ENCODE peak calls at places on chromosome X, in four cellular contexts. One of them, this sample, is unnamed.

GRCh38 chrX:16807548-16807947 is 21.3 kb downstream of the TXLNG start:
- DNase-seq in transverse colon: no peak
- DNase-seq in adrenal gland: no peak
- DNase-seq in dorsolateral prefrontal cortex: no peak
- DNase-seq in this sample: no peak

GRCh38 chrX:154370300-154370881 is 4.0 kb downstream of the FLNA start:
- DNase-seq in transverse colon: no peak
- DNase-seq in adrenal gland: peak; percentile 27
- DNase-seq in dorsolateral prefrontal cortex: no peak
- DNase-seq in this sample: no peak

GRCh38 chrX:153554519-153555167 is 37.2 kb downstream of the ATP2B3 start:
- DNase-seq in transverse colon: peak; percentile 69
- DNase-seq in adrenal gland: peak; percentile 78
- DNase-seq in dorsolateral prefrontal cortex: peak; percentile 82
- DNase-seq in this sample: peak; percentile 63

GRCh38 chrX:7706032-7706431 is 136.9 kb upstream of the VCX start:
- DNase-seq in transverse colon: no peak
- DNase-seq in adrenal gland: no peak
- DNase-seq in dorsolateral prefrontal cortex: no peak
- DNase-seq in this sample: no peak

GRCh38 chrX:77945910-77946309 is 23.5 kb downstream of the PGAM4 start:
- DNase-seq in transverse colon: no peak
- DNase-seq in adrenal gland: peak; percentile 17
- DNase-seq in dorsolateral prefrontal cortex: no peak
- DNase-seq in this sample: no peak

GRCh38 chrX:18707442-18708049 is at the start of gene PPEF1:
- DNase-seq in transverse colon: no peak
- DNase-seq in adrenal gland: no peak
- DNase-seq in dorsolateral prefrontal cortex: no peak
- DNase-seq in this sample: no peak

GRCh38 chrX:107429090-107429489 is 20.4 kb upstream of the FRMPD3 start:
- DNase-seq in transverse colon: peak; percentile 34
- DNase-seq in adrenal gland: peak; percentile 33
- DNase-seq in dorsolateral prefrontal cortex: no peak
- DNase-seq in this sample: no peak

GRCh38 chrX:13761606-13762005 is 27.1 kb downstream of the OFD1 start:
- DNase-seq in transverse colon: no peak
- DNase-seq in adrenal gland: no peak
- DNase-seq in dorsolateral prefrontal cortex: no peak
- DNase-seq in this sample: no peak

GRCh38 chrX:108439434-108439883 is at the start of gene COL4A5:
- DNase-seq in transverse colon: peak; percentile 16
- DNase-seq in adrenal gland: peak; percentile 55
- DNase-seq in dorsolateral prefrontal cortex: no peak
- DNase-seq in this sample: peak; percentile 2

GRCh38 chrX:148784137-148784536 is 283.7 kb downstream of the AFF2 start:
- DNase-seq in transverse colon: no peak
- DNase-seq in adrenal gland: no peak
- DNase-seq in dorsolateral prefrontal cortex: no peak
- DNase-seq in this sample: no peak

GRCh38 chrX:124842205-124842604 is 477.5 kb upstream of the TEX13C start:
- DNase-seq in transverse colon: no peak
- DNase-seq in adrenal gland: no peak
- DNase-seq in dorsolateral prefrontal cortex: no peak
- DNase-seq in this sample: no peak

GRCh38 chrX:116462843-116463242 is at the start of gene CT83:
- DNase-seq in transverse colon: no peak
- DNase-seq in adrenal gland: no peak
- DNase-seq in dorsolateral prefrontal cortex: no peak
- DNase-seq in this sample: no peak

GRCh38 chrX:44667771-44668170 is 125.1 kb upstream of the FUNDC1 start:
- DNase-seq in transverse colon: no peak
- DNase-seq in adrenal gland: no peak
- DNase-seq in dorsolateral prefrontal cortex: no peak
- DNase-seq in this sample: no peak

GRCh38 chrX:48927736-48928382 is 9.0 kb upstream of the PIM2 start:
- DNase-seq in transverse colon: no peak
- DNase-seq in adrenal gland: no peak
- DNase-seq in dorsolateral prefrontal cortex: no peak
- DNase-seq in this sample: no peak

GRCh38 chrX:118594697-118595420 is 99.2 kb downstream of the DOCK11 start:
- DNase-seq in transverse colon: no peak
- DNase-seq in adrenal gland: no peak
- DNase-seq in dorsolateral prefrontal cortex: no peak
- DNase-seq in this sample: no peak

GRCh38 chrX:92247076-92247475 is 467.9 kb downstream of the PCDH11X start:
- DNase-seq in transverse colon: no peak
- DNase-seq in adrenal gland: no peak
- DNase-seq in dorsolateral prefrontal cortex: no peak
- DNase-seq in this sample: no peak

GRCh38 chrX:84182521-84182920 is 5.5 kb downstream of the RPS6KA6 start:
- DNase-seq in transverse colon: peak; percentile 29
- DNase-seq in adrenal gland: no peak
- DNase-seq in dorsolateral prefrontal cortex: no peak
- DNase-seq in this sample: no peak

GRCh38 chrX:152912641-152913040 is 14.8 kb downstream of the ZNF185 start:
- DNase-seq in transverse colon: no peak
- DNase-seq in adrenal gland: no peak
- DNase-seq in dorsolateral prefrontal cortex: no peak
- DNase-seq in this sample: no peak

GRCh38 chrX:3360881-3361280 is 14.4 kb upstream of the MXRA5 start:
- DNase-seq in transverse colon: no peak
- DNase-seq in adrenal gland: no peak
- DNase-seq in dorsolateral prefrontal cortex: no peak
- DNase-seq in this sample: no peak

GRCh38 chrX:98931194-98931593 is 1478.9 kb downstream of the PCDH19 start:
- DNase-seq in transverse colon: no peak
- DNase-seq in adrenal gland: no peak
- DNase-seq in dorsolateral prefrontal cortex: no peak
- DNase-seq in this sample: no peak
- H3K27ac ChIP-seq in transverse colon: no peak overlapping the region
- H3K27ac ChIP-seq in adrenal gland: no peak overlapping the region
- H3K27ac ChIP-seq in dorsolateral prefrontal cortex: no peak overlapping the region
- H3K27ac ChIP-seq in this sample: no peak overlapping the region

GRCh38 chrX:136157187-136157586 is 9.9 kb downstream of the FHL1 start:
- DNase-seq in transverse colon: no peak
- DNase-seq in adrenal gland: no peak
- DNase-seq in dorsolateral prefrontal cortex: no peak
- DNase-seq in this sample: no peak
- H3K27ac ChIP-seq in transverse colon: peak overlapping the region; percentile 65
- H3K27ac ChIP-seq in adrenal gland: no peak overlapping the region
- H3K27ac ChIP-seq in dorsolateral prefrontal cortex: no peak overlapping the region
- H3K27ac ChIP-seq in this sample: no peak overlapping the region

GRCh38 chrX:69287025-69287540 is 121.8 kb upstream of the PJA1 start:
- DNase-seq in transverse colon: no peak
- DNase-seq in adrenal gland: no peak
- DNase-seq in dorsolateral prefrontal cortex: no peak
- DNase-seq in this sample: no peak

GRCh38 chrX:69286546-69286906 is 121.3 kb upstream of the PJA1 start:
- DNase-seq in transverse colon: no peak
- DNase-seq in adrenal gland: no peak
- DNase-seq in dorsolateral prefrontal cortex: no peak
- DNase-seq in this sample: no peak

GRCh38 chrX:69284491-69284890 is 119.2 kb upstream of the PJA1 start:
- DNase-seq in transverse colon: no peak
- DNase-seq in adrenal gland: no peak
- DNase-seq in dorsolateral prefrontal cortex: no peak
- DNase-seq in this sample: no peak

GRCh38 chrX:69285401-69285871 is 120.2 kb upstream of the PJA1 start:
- DNase-seq in transverse colon: peak; percentile 30
- DNase-seq in adrenal gland: no peak
- DNase-seq in dorsolateral prefrontal cortex: no peak
- DNase-seq in this sample: no peak

GRCh38 chrX:69285881-69286545 is 120.8 kb upstream of the PJA1 start:
- DNase-seq in transverse colon: peak; percentile 64
- DNase-seq in adrenal gland: peak; percentile 60
- DNase-seq in dorsolateral prefrontal cortex: no peak
- DNase-seq in this sample: no peak
- H3K27ac ChIP-seq in transverse colon: peak overlapping the region; percentile 56
- H3K27ac ChIP-seq in adrenal gland: no peak overlapping the region
- H3K27ac ChIP-seq in dorsolateral prefrontal cortex: no peak overlapping the region
- H3K27ac ChIP-seq in this sample: no peak overlapping the region

GRCh38 chrX:22110729-22111494 is 78.8 kb downstream of the PHEX start:
- DNase-seq in transverse colon: no peak
- DNase-seq in adrenal gland: no peak
- DNase-seq in dorsolateral prefrontal cortex: no peak
- DNase-seq in this sample: no peak

GRCh38 chrX:22105231-22105630 is 73.1 kb downstream of the PHEX start:
- DNase-seq in transverse colon: no peak
- DNase-seq in adrenal gland: no peak
- DNase-seq in dorsolateral prefrontal cortex: no peak
- DNase-seq in this sample: no peak

GRCh38 chrX:22109442-22109841 is 77.3 kb downstream of the PHEX start:
- DNase-seq in transverse colon: no peak
- DNase-seq in adrenal gland: no peak
- DNase-seq in dorsolateral prefrontal cortex: no peak
- DNase-seq in this sample: no peak
- H3K27ac ChIP-seq in transverse colon: no peak overlapping the region
- H3K27ac ChIP-seq in adrenal gland: no peak overlapping the region
- H3K27ac ChIP-seq in dorsolateral prefrontal cortex: no peak overlapping the region
- H3K27ac ChIP-seq in this sample: no peak overlapping the region